ENCODE peak calls at places on chromosomes 4 and X, in six cellular contexts. One of them, this sample, is unnamed.

GRCh38 chr4:79689735-79690134 is 281.7 kb upstream of the GK2 start:
- DNase-seq in A549: no peak
- DNase-seq in ascending aorta: no peak
- DNase-seq in foreskin fibroblast: no peak
- DNase-seq in CD8-positive, alpha-beta T cell: no peak
- DNase-seq in transverse colon: no peak
- DNase-seq in this sample: no peak

GRCh38 chr4:77819836-77820679 is 890 bp upstream of the CNOT6L start:
- DNase-seq in A549: peak; percentile 82
- DNase-seq in ascending aorta: peak; percentile 94
- DNase-seq in foreskin fibroblast: peak; percentile 96
- DNase-seq in CD8-positive, alpha-beta T cell: peak; percentile 98
- DNase-seq in transverse colon: peak; percentile 96
- DNase-seq in this sample: peak; percentile 94

GRCh38 chrX:1244164-1245076 is 24.2 kb upstream of the CSF2RA start:
- DNase-seq in A549: peak; percentile 56
- DNase-seq in ascending aorta: no peak
- DNase-seq in foreskin fibroblast: no peak
- DNase-seq in CD8-positive, alpha-beta T cell: no peak
- DNase-seq in transverse colon: no peak
- DNase-seq in this sample: no peak

GRCh38 chr4:70765368-70765767 is 43.6 kb downstream of the RUFY3 start:
- DNase-seq in A549: no peak
- DNase-seq in ascending aorta: no peak
- DNase-seq in foreskin fibroblast: no peak
- DNase-seq in CD8-positive, alpha-beta T cell: no peak
- DNase-seq in transverse colon: no peak
- DNase-seq in this sample: no peak

GRCh38 chrX:27186671-27187070 is 276.5 kb downstream of the PPP4R3C start:
- DNase-seq in A549: peak; percentile 50
- DNase-seq in ascending aorta: no peak
- DNase-seq in foreskin fibroblast: peak; percentile 5
- DNase-seq in CD8-positive, alpha-beta T cell: peak; percentile 51
- DNase-seq in transverse colon: peak; percentile 9
- DNase-seq in this sample: no peak

GRCh38 chr4:138834029-138834428 is 181.6 kb upstream of the NOCT start:
- DNase-seq in A549: no peak
- DNase-seq in ascending aorta: no peak
- DNase-seq in foreskin fibroblast: no peak
- DNase-seq in CD8-positive, alpha-beta T cell: no peak
- DNase-seq in transverse colon: no peak
- DNase-seq in this sample: no peak

GRCh38 chrX:25873196-25873595 is 264.9 kb upstream of the MAGEB18 start:
- DNase-seq in A549: no peak
- DNase-seq in ascending aorta: no peak
- DNase-seq in foreskin fibroblast: peak; percentile 10
- DNase-seq in CD8-positive, alpha-beta T cell: no peak
- DNase-seq in transverse colon: no peak
- DNase-seq in this sample: no peak

GRCh38 chr4:80312124-80312523 is 23.4 kb upstream of the CFAP299 start:
- DNase-seq in A549: no peak
- DNase-seq in ascending aorta: no peak
- DNase-seq in foreskin fibroblast: peak; percentile 4
- DNase-seq in CD8-positive, alpha-beta T cell: no peak
- DNase-seq in transverse colon: no peak
- DNase-seq in this sample: no peak

GRCh38 chrX:14032383-14032782 is 2.7 kb upstream of the GEMIN8 start:
- DNase-seq in A549: peak; percentile 53
- DNase-seq in ascending aorta: peak; percentile 78
- DNase-seq in foreskin fibroblast: peak; percentile 73
- DNase-seq in CD8-positive, alpha-beta T cell: peak; percentile 71
- DNase-seq in transverse colon: peak; percentile 52
- DNase-seq in this sample: no peak

GRCh38 chr4:26931451-26931850 is 70.8 kb downstream of the STIM2 start:
- DNase-seq in A549: no peak
- DNase-seq in ascending aorta: no peak
- DNase-seq in foreskin fibroblast: no peak
- DNase-seq in CD8-positive, alpha-beta T cell: no peak
- DNase-seq in transverse colon: no peak
- DNase-seq in this sample: no peak

GRCh38 chr4:153448003-153448731 is 18.0 kb upstream of the TMEM131L start:
- DNase-seq in A549: no peak
- DNase-seq in ascending aorta: no peak
- DNase-seq in foreskin fibroblast: peak; percentile 66
- DNase-seq in CD8-positive, alpha-beta T cell: no peak
- DNase-seq in transverse colon: no peak
- DNase-seq in this sample: no peak

GRCh38 chrX:111687305-111687704 is 6.3 kb downstream of the ALG13 start:
- DNase-seq in A549: no peak
- DNase-seq in ascending aorta: no peak
- DNase-seq in foreskin fibroblast: no peak
- DNase-seq in CD8-positive, alpha-beta T cell: no peak
- DNase-seq in transverse colon: no peak
- DNase-seq in this sample: no peak

GRCh38 chr4:88619973-88620372 is 27.7 kb downstream of the HERC3 start:
- DNase-seq in A549: no peak
- DNase-seq in ascending aorta: no peak
- DNase-seq in foreskin fibroblast: peak; percentile 51
- DNase-seq in CD8-positive, alpha-beta T cell: no peak
- DNase-seq in transverse colon: no peak
- DNase-seq in this sample: no peak

GRCh38 chr4:77921701-77922100 is 59.1 kb downstream of the MRPL1 start:
- DNase-seq in A549: peak; percentile 81
- DNase-seq in ascending aorta: no peak
- DNase-seq in foreskin fibroblast: peak; percentile 93
- DNase-seq in CD8-positive, alpha-beta T cell: no peak
- DNase-seq in transverse colon: no peak
- DNase-seq in this sample: no peak

GRCh38 chrX:41339148-41339547 is 5.2 kb downstream of the DDX3X start:
- DNase-seq in A549: no peak
- DNase-seq in ascending aorta: no peak
- DNase-seq in foreskin fibroblast: no peak
- DNase-seq in CD8-positive, alpha-beta T cell: no peak
- DNase-seq in transverse colon: no peak
- DNase-seq in this sample: no peak

GRCh38 chr4:6783111-6783981 is 819 bp downstream of the KIAA0232 start:
- DNase-seq in A549: peak; percentile 78
- DNase-seq in ascending aorta: peak; percentile 94
- DNase-seq in foreskin fibroblast: peak; percentile 96
- DNase-seq in CD8-positive, alpha-beta T cell: peak; percentile 93
- DNase-seq in transverse colon: peak; percentile 94
- DNase-seq in this sample: peak; percentile 96

GRCh38 chr4:95124906-95125504 is 367.2 kb downstream of the BMPR1B start:
- DNase-seq in A549: peak; percentile 81
- DNase-seq in ascending aorta: no peak
- DNase-seq in foreskin fibroblast: peak; percentile 74
- DNase-seq in CD8-positive, alpha-beta T cell: no peak
- DNase-seq in transverse colon: no peak
- DNase-seq in this sample: no peak

GRCh38 chr4:17060230-17060629 is 161.8 kb upstream of the LDB2 start:
- DNase-seq in A549: no peak
- DNase-seq in ascending aorta: no peak
- DNase-seq in foreskin fibroblast: no peak
- DNase-seq in CD8-positive, alpha-beta T cell: no peak
- DNase-seq in transverse colon: no peak
- DNase-seq in this sample: no peak

GRCh38 chr4:107318078-107318477 is 282.0 kb upstream of the DKK2 start:
- DNase-seq in A549: no peak
- DNase-seq in ascending aorta: no peak
- DNase-seq in foreskin fibroblast: peak; percentile 57
- DNase-seq in CD8-positive, alpha-beta T cell: no peak
- DNase-seq in transverse colon: no peak
- DNase-seq in this sample: no peak

GRCh38 chr4:33924239-33924638 is 2320.1 kb downstream of the ARAP2 start:
- DNase-seq in A549: peak; percentile 6
- DNase-seq in ascending aorta: no peak
- DNase-seq in foreskin fibroblast: peak; percentile 83
- DNase-seq in CD8-positive, alpha-beta T cell: no peak
- DNase-seq in transverse colon: no peak
- DNase-seq in this sample: no peak

GRCh38 chrX:31147175-31147574 is 75.3 kb upstream of the FTHL17 start:
- DNase-seq in A549: no peak
- DNase-seq in ascending aorta: no peak
- DNase-seq in foreskin fibroblast: no peak
- DNase-seq in CD8-positive, alpha-beta T cell: no peak
- DNase-seq in transverse colon: no peak
- DNase-seq in this sample: no peak

GRCh38 chrX:96436105-96436504 is 248.5 kb upstream of the DIAPH2 start:
- DNase-seq in A549: peak; percentile 16
- DNase-seq in ascending aorta: no peak
- DNase-seq in foreskin fibroblast: peak; percentile 81
- DNase-seq in CD8-positive, alpha-beta T cell: no peak
- DNase-seq in transverse colon: no peak
- DNase-seq in this sample: no peak

GRCh38 chr4:27594917-27595316 is 734.3 kb downstream of the STIM2 start:
- DNase-seq in A549: no peak
- DNase-seq in ascending aorta: no peak
- DNase-seq in foreskin fibroblast: no peak
- DNase-seq in CD8-positive, alpha-beta T cell: no peak
- DNase-seq in transverse colon: no peak
- DNase-seq in this sample: no peak

GRCh38 chr4:173488074-173488473 is 42.0 kb downstream of the HAND2 start:
- DNase-seq in A549: no peak
- DNase-seq in ascending aorta: no peak
- DNase-seq in foreskin fibroblast: no peak
- DNase-seq in CD8-positive, alpha-beta T cell: no peak
- DNase-seq in transverse colon: no peak
- DNase-seq in this sample: no peak

GRCh38 chr4:173490256-173490655 is 39.8 kb downstream of the HAND2 start:
- DNase-seq in A549: no peak
- DNase-seq in ascending aorta: no peak
- DNase-seq in foreskin fibroblast: no peak
- DNase-seq in CD8-positive, alpha-beta T cell: no peak
- DNase-seq in transverse colon: no peak
- DNase-seq in this sample: no peak

GRCh38 chr4:173486714-173487392 is 43.2 kb downstream of the HAND2 start:
- DNase-seq in A549: no peak
- DNase-seq in ascending aorta: no peak
- DNase-seq in foreskin fibroblast: no peak
- DNase-seq in CD8-positive, alpha-beta T cell: no peak
- DNase-seq in transverse colon: no peak
- DNase-seq in this sample: no peak

GRCh38 chr4:173489514-173489913 is 40.5 kb downstream of the HAND2 start:
- DNase-seq in A549: no peak
- DNase-seq in ascending aorta: no peak
- DNase-seq in foreskin fibroblast: peak; percentile 79
- DNase-seq in CD8-positive, alpha-beta T cell: no peak
- DNase-seq in transverse colon: no peak
- DNase-seq in this sample: no peak

DNA sequence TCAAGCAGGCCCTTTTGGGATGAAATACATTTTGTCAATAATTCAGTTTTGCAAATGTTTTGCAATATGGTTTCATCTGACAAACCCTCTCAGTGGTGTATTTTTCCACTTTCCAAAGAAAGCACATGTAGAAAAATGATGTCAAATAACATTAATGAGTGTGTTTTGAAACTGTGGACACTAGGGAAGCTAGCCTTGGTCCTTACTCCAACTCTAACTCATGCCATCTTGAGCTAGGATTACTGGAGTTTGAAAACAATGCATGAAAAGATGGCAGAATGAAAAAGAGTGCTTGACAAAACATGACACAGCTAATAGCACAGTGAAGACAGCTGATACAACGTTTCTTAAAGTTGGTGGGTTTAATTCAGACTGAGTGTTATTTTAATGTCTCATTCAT is 41.4 kb downstream of the HAND2 start:
- DNase-seq in A549: no peak
- DNase-seq in ascending aorta: no peak
- DNase-seq in foreskin fibroblast: peak; percentile 59
- DNase-seq in CD8-positive, alpha-beta T cell: no peak
- DNase-seq in transverse colon: no peak
- DNase-seq in this sample: no peak
- TF ChIP-seq CTCF in A549: no peak
- TF ChIP-seq CTCF in ascending aorta: no peak
- TF ChIP-seq CTCF in foreskin fibroblast: no peak
- TF ChIP-seq CTCF in CD8-positive, alpha-beta T cell: no peak
- TF ChIP-seq CTCF in transverse colon: no peak
- TF ChIP-seq CTCF in this sample: no peak

GRCh38 chrX:116204947-116205346 is 34.4 kb downstream of the AGTR2 start:
- DNase-seq in A549: peak; percentile 11
- DNase-seq in ascending aorta: no peak
- DNase-seq in foreskin fibroblast: peak; percentile 8
- DNase-seq in CD8-positive, alpha-beta T cell: no peak
- DNase-seq in transverse colon: no peak
- DNase-seq in this sample: no peak
- TF ChIP-seq CTCF in A549: peak; percentile 45
- TF ChIP-seq CTCF in ascending aorta: peak; percentile 35
- TF ChIP-seq CTCF in foreskin fibroblast: peak; percentile 26
- TF ChIP-seq CTCF in CD8-positive, alpha-beta T cell: no peak
- TF ChIP-seq CTCF in transverse colon: peak; percentile 54
- TF ChIP-seq CTCF in this sample: peak; percentile 66

DNA sequence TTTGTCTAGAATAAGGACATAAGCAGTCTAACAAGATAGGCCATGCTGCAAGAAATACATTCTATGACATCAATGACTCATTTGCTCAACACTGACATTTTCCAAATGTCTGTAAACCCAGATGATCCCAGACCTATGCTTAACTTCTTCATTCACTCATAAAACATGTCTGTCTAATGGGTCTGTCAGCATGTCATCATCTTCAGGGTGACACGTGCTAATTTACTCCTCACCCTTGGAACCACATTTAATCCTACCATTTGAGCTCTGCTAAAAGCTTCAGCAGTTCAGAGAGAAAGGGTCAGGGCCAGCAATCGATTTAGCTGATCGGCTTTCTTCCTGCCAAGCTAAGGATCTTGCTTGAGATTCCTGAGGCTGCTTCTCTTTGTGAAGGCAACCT is 109.4 kb upstream of the MAP3K15 start:
- DNase-seq in A549: no peak
- DNase-seq in ascending aorta: no peak
- DNase-seq in foreskin fibroblast: peak; percentile 11
- DNase-seq in CD8-positive, alpha-beta T cell: no peak
- DNase-seq in transverse colon: no peak
- DNase-seq in this sample: no peak
- TF ChIP-seq CTCF in A549: no peak
- TF ChIP-seq CTCF in ascending aorta: no peak
- TF ChIP-seq CTCF in foreskin fibroblast: no peak
- TF ChIP-seq CTCF in CD8-positive, alpha-beta T cell: no peak
- TF ChIP-seq CTCF in transverse colon: no peak
- TF ChIP-seq CTCF in this sample: no peak

DNA sequence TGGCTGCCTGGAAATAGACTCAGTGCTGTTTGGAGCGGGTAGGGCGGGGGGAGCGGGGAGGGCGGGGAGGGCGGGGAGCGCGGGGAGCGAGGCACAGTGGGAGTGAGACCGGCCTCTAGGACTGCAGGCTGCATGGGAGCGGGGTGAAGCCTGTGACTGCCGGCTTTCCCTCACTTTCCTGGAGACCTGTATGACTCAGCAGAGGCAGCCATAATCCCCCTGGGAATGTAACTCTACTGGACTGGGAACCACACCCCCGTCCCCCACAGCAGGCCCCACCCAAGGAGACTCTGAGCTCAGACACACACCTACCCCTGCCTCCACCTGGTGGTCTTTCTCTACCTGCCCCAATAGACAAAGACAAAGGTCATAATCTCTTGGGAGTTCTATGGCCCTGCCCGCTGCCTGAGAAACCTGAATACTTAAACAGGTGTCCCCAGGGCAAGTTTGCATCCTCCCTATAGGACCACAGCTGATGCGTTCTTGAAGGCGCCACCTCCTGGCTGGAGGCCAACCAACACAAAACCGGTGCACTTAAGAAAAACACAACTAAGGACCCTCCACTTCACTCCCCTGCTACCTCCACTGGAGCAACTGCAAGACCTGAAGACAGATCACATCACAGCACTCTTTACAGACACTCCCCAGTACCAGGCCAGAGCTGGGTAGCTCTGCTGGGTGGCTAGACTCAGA is 18.0 kb downstream of the HDAC8 start:
- DNase-seq in A549: peak; percentile 87
- DNase-seq in ascending aorta: peak; percentile 66
- DNase-seq in foreskin fibroblast: no peak
- DNase-seq in CD8-positive, alpha-beta T cell: no peak
- DNase-seq in transverse colon: no peak
- DNase-seq in this sample: no peak
- TF ChIP-seq CTCF in A549: peak; percentile 40
- TF ChIP-seq CTCF in ascending aorta: no peak
- TF ChIP-seq CTCF in foreskin fibroblast: no peak
- TF ChIP-seq CTCF in CD8-positive, alpha-beta T cell: no peak
- TF ChIP-seq CTCF in transverse colon: no peak
- TF ChIP-seq CTCF in this sample: no peak